ENCODE peak calls at places on chromosome 12, in five cellular contexts. Q is left ventricle myocardium superior; J is OCI-M1; K is left cardiac atrium; E is stimulated activated CD4-positive, alpha-beta T cell treated with anti-CD3 and anti-CD28 coated beads, Interleukin-15, amount 100 ng/mL, for 48 hours. W is an unnamed sample.

GRCh38 chr12:990308-990648 is 745 bp upstream of the ERC1 start:
- DNase-seq in Q (peak; percentile 82), J (peak; percentile 80), K (peak; percentile 84), E (peak; percentile 59), W (no peak)

GRCh38 chr12:20798561-20798960 is 11.9 kb upstream of the SLCO1B3 start:
- DNase-seq in Q (no peak), J (peak; percentile 90), K (no peak), E (no peak), W (peak; percentile 45)

GRCh38 chr12:129676411-129676810 is 227.4 kb downstream of the TMEM132D start:
- DNase-seq in Q (no peak), J (no peak), K (no peak), E (no peak), W (no peak)

GRCh38 chr12:107320929-107321618 is 227.7 kb upstream of the CRY1 start:
- DNase-seq in Q (peak; percentile 52), J (no peak), K (peak; percentile 32), E (peak; percentile 56), W (peak; percentile 64)

GRCh38 chr12:86551146-86551571 is 295.0 kb upstream of the MGAT4C start:
- DNase-seq in Q (peak; percentile 38), J (peak; percentile 6), K (peak; percentile 45), E (no peak), W (no peak)

GRCh38 chr12:66352197-66352596 is 49.9 kb downstream of the HELB start:
- DNase-seq in Q (no peak), J (no peak), K (no peak), E (no peak), W (peak; percentile 45)

GRCh38 chr12:124906606-124907261 is 7.7 kb downstream of the UBC start:
- DNase-seq in Q (peak; percentile 67), J (no peak), K (peak; percentile 83), E (peak; percentile 89), W (peak; percentile 93)

GRCh38 chr12:7588703-7589329 is 76.9 kb downstream of the APOBEC1 start:
- DNase-seq in Q (no peak), J (peak; percentile 95), K (peak; percentile 33), E (peak; percentile 32), W (peak; percentile 98)

GRCh38 chr12:57332646-57333312 is 81.8 kb upstream of the STAC3 start:
- DNase-seq in Q (no peak), J (no peak), K (no peak), E (no peak), W (no peak)

GRCh38 chr12:100826323-100826722 is 31.7 kb downstream of the ANO4 start:
- DNase-seq in Q (peak; percentile 33), J (peak; percentile 60), K (peak; percentile 28), E (no peak), W (peak; percentile 48)

GRCh38 chr12:53012928-53013327 is 6.7 kb downstream of the EIF4B start:
- DNase-seq in Q (no peak), J (no peak), K (no peak), E (no peak), W (no peak)

GRCh38 chr12:47216150-47216677 is 136.5 kb upstream of the AMIGO2 start:
- DNase-seq in Q (no peak), J (peak; percentile 48), K (no peak), E (peak; percentile 55), W (peak; percentile 83)

GRCh38 chr12:47615711-47616110 is 90.1 kb downstream of the RPAP3 start:
- DNase-seq in Q (no peak), J (peak; percentile 86), K (no peak), E (no peak), W (no peak)

GRCh38 chr12:95763809-95764253 is 26.7 kb downstream of the NTN4 start:
- DNase-seq in Q (no peak), J (peak; percentile 65), K (peak; percentile 39), E (no peak), W (no peak)

GRCh38 chr12:113833422-113833821 is 132.7 kb downstream of the RBM19 start:
- DNase-seq in Q (no peak), J (no peak), K (no peak), E (no peak), W (no peak)

GRCh38 chr12:34598352-34598827 is 576.1 kb downstream of the ALG10 start:
- DNase-seq in Q (no peak), J (no peak), K (no peak), E (no peak), W (no peak)

GRCh38 chr12:78120866-78121590 is 290.3 kb downstream of the NAV3 start:
- DNase-seq in Q (no peak), J (peak; percentile 80), K (no peak), E (no peak), W (peak; percentile 3)

GRCh38 chr12:9707356-9707755 is 25.5 kb downstream of the CLECL1 start:
- DNase-seq in Q (no peak), J (peak; percentile 28), K (no peak), E (no peak), W (no peak)

GRCh38 chr12:113286712-113287111 is 48.2 kb downstream of the SLC8B1 start:
- DNase-seq in Q (no peak), J (no peak), K (no peak), E (no peak), W (no peak)

GRCh38 chr12:103632554-103633216 is 45.6 kb downstream of the STAB2 start:
- DNase-seq in Q (no peak), J (peak; percentile 89), K (peak; percentile 19), E (peak; percentile 31), W (peak; percentile 85)

GRCh38 chr12:4421590-4422031 is 24.0 kb downstream of the FGF6 start:
- DNase-seq in Q (no peak), J (peak; percentile 68), K (no peak), E (peak; percentile 3), W (peak; percentile 75)

GRCh38 chr12:47900480-47901129 is 4.2 kb downstream of the VDR start:
- DNase-seq in Q (no peak), J (no peak), K (no peak), E (no peak), W (peak; percentile 50)

GRCh38 chr12:107660861-107661415 is 24.7 kb upstream of the PWP1 start:
- DNase-seq in Q (no peak), J (no peak), K (no peak), E (no peak), W (no peak)

GRCh38 chr12:75666980-75667359 is 155.6 kb upstream of the KRR1 start:
- DNase-seq in Q (no peak), J (no peak), K (no peak), E (no peak), W (no peak)

GRCh38 chr12:85280984-85281946 is 1.2 kb downstream of the ALX1 start:
- DNase-seq in Q (no peak), J (peak; percentile 73), K (no peak), E (no peak), W (peak; percentile 31)

GRCh38 chr12:81809829-81810595 is 50.9 kb upstream of the PPFIA2 start:
- DNase-seq in Q (no peak), J (peak; percentile 19), K (no peak), E (no peak), W (peak; percentile 25)

GRCh38 chr12:105899589-105899988 is 239.2 kb downstream of the NUAK1 start:
- DNase-seq in Q (no peak), J (peak; percentile 38), K (no peak), E (no peak), W (no peak)

GRCh38 chr12:50086148-50086547 is 1.0 kb downstream of the SMARCD1 start:
- DNase-seq in Q (no peak), J (no peak), K (no peak), E (no peak), W (no peak)

GRCh38 chr12:125983094-125983783 is 918.0 kb downstream of the AACS start:
- DNase-seq in Q (peak; percentile 26), J (no peak), K (peak; percentile 61), E (peak; percentile 2), W (peak; percentile 28)